ENCODE peak calls at places on chromosomes 4 and X, in five cellular contexts. R is stomach, P is sigmoid colon, K is H1, Z is upper lobe of left lung. B is an unnamed sample. For H3K36me3, the result is how much of the 10 kb centered on the place peaks cover.

GRCh38 chr4:86586160-86586572 is 7.9 kb upstream of the PTPN13 start:
- DNase-seq in R (no peak), P (no peak), K (no peak), Z (no peak), B (no peak)

GRCh38 chr4:186144596-186145569 is 40.4 kb downstream of the FAM149A start:
- DNase-seq in R (peak), P (peak), K (no peak), Z (no peak), B (no peak)

GRCh38 chr4:105624530-105624929 is 72.1 kb downstream of the ARHGEF38 start:
- DNase-seq in R (peak), P (no peak), K (no peak), Z (peak), B (no peak)

GRCh38 chr4:6560416-6561172 is 14.4 kb upstream of the MAN2B2 start:
- DNase-seq in R (no peak), P (no peak), K (no peak), Z (no peak), B (no peak)

GRCh38 chr4:3311489-3312171 is 18.8 kb downstream of the RGS12 start:
- DNase-seq in R (peak), P (no peak), K (no peak), Z (no peak), B (no peak)

GRCh38 chr4:88442636-88443260 is 14.2 kb upstream of the HERC5 start:
- DNase-seq in R (no peak), P (no peak), K (no peak), Z (no peak), B (no peak)

GRCh38 chr4:1192091-1192492 is 19.7 kb upstream of the SPON2 start:
- DNase-seq in R (peak), P (peak), K (no peak), Z (peak), B (peak)

GRCh38 chr4:120850048-120850599 is 72.4 kb downstream of the PRDM5 start:
- DNase-seq in R (no peak), P (no peak), K (no peak), Z (no peak), B (no peak)

GRCh38 chr4:153045111-153045982 is 109.2 kb downstream of the FHDC1 start:
- DNase-seq in R (no peak), P (no peak), K (no peak), Z (no peak), B (no peak)

GRCh38 chr4:23163649-23164436 is 471.1 kb downstream of the GBA3 start:
- DNase-seq in R (no peak), P (no peak), K (no peak), Z (no peak), B (no peak)

GRCh38 chr4:87657525-87657924 is 7.4 kb downstream of the DMP1 start:
- DNase-seq in R (no peak), P (no peak), K (no peak), Z (no peak), B (no peak)

GRCh38 chr4:37594095-37594494 is 92.1 kb downstream of the RELL1 start:
- DNase-seq in R (no peak), P (no peak), K (no peak), Z (no peak), B (no peak)

GRCh38 chr4:152206646-152207435 is 329.1 kb downstream of the FBXW7 start:
- DNase-seq in R (no peak), P (no peak), K (no peak), Z (no peak), B (no peak)

GRCh38 chr4:83569967-83570366 is 34.1 kb downstream of the GPAT3 start:
- DNase-seq in R (no peak), P (no peak), K (no peak), Z (peak), B (no peak)

GRCh38 chr4:63901311-63901710 is 507.9 kb downstream of the TECRL start:
- DNase-seq in R (no peak), P (no peak), K (no peak), Z (no peak), B (no peak)

GRCh38 chrX:129787336-129788055 is 7.7 kb downstream of the SASH3 start:
- DNase-seq in R (no peak), P (peak), K (no peak), Z (no peak), B (no peak)

GRCh38 chrX:97290199-97290598 is 406.5 kb downstream of the RPA4 start:
- DNase-seq in R (no peak), P (no peak), K (peak), Z (no peak), B (no peak)

GRCh38 chr4:88054909-88055308 is 47.5 kb downstream of the PKD2 start:
- DNase-seq in R (peak), P (no peak), K (no peak), Z (no peak), B (peak)

GRCh38 chrX:150982786-150983525 is at the start of gene HMGB3:
- DNase-seq in R (peak), P (peak), K (peak), Z (peak), B (peak)

GRCh38 chr4:90069151-90069550 is 58.0 kb upstream of the CCSER1 start:
- DNase-seq in R (no peak), P (no peak), K (no peak), Z (no peak), B (no peak)

DNA sequence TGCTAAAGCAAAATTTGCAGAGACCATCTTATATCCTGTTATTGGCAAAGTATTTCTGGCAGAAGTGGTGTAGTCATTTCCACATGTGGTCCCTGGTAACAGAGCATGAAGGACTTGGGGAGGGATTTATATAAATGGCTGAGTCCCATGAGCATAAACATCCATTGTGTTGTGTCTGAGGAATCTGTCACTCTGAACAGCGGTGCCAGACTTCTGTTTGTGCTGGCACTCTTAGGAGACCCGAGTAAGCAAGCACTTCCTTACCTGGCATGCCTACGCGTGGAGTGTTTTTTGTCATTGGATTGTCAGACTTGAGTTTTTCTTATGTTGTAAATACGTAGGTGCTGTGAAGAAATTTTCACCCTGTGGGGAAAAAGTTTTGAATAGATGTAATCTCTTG is 285.9 kb downstream of the ARHGAP10 start:
- DNase-seq in R (no peak), P (no peak), K (no peak), Z (no peak), B (no peak)
- H3K36me3 ChIP-seq in R (under half), P (under half), K (under half), Z (under half), B (under half)

DNA sequence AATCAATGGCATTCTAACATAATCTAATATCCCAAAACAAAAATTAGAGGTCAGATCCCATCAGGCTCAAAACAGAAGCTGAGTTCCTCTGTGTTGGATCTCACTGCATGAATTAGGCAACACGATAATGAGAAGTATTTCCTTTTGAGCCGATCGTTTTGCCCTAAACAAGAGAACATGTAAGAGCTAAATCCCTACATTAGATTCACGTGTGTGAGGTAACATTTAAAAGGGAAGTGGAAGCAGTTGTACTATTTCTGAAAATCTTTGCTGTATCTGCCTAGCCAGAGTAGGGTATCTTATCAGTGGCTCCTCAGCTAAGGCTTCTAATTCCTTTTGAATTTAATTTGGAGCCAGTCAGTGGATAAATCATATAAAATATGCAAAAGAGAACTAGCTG is 115.6 kb downstream of the C4orf51 start:
- DNase-seq in R (no peak), P (no peak), K (no peak), Z (no peak), B (no peak)
- TF ChIP-seq POLR2AphosphoS5 in R (no peak), P (no peak), K (no peak), Z (no peak), B (no peak)

GRCh38 chr4:56049428-56050212 is 100.9 kb downstream of the CEP135 start:
- DNase-seq in R (no peak), P (no peak), K (peak), Z (peak), B (no peak)

GRCh38 chr4:56051710-56052075 is 102.9 kb downstream of the CEP135 start:
- DNase-seq in R (no peak), P (no peak), K (no peak), Z (no peak), B (no peak)

GRCh38 chr4:56050584-56050983 is 101.8 kb downstream of the CEP135 start:
- DNase-seq in R (no peak), P (no peak), K (no peak), Z (no peak), B (no peak)

GRCh38 chr4:56051049-56051709 is 102.4 kb downstream of the CEP135 start:
- DNase-seq in R (no peak), P (no peak), K (no peak), Z (no peak), B (no peak)

GRCh38 chr4:56048621-56049427 is 100.1 kb downstream of the CEP135 start:
- DNase-seq in R (peak), P (peak), K (peak), Z (peak), B (no peak)
- TF ChIP-seq CTCF in R (no peak), P (no peak), K (peak), Z (peak), B (peak)

GRCh38 chrX:45771114-45771513 is 570.4 kb upstream of the DIPK2B start:
- DNase-seq in R (peak), P (peak), K (no peak), Z (peak), B (peak)

GRCh38 chrX:45771560-45772340 is 571.1 kb upstream of the DIPK2B start:
- DNase-seq in R (peak), P (no peak), K (no peak), Z (peak), B (no peak)

GRCh38 chrX:45768666-45769065 is 568.0 kb upstream of the DIPK2B start:
- DNase-seq in R (no peak), P (no peak), K (no peak), Z (no peak), B (no peak)

GRCh38 chrX:45767021-45767491 is 566.4 kb upstream of the DIPK2B start:
- DNase-seq in R (no peak), P (no peak), K (no peak), Z (no peak), B (no peak)

GRCh38 chrX:45769919-45770582 is 569.4 kb upstream of the DIPK2B start:
- DNase-seq in R (peak), P (peak), K (no peak), Z (peak), B (no peak)
- H3K36me3 ChIP-seq in R (under half), P (under half), K (under half), Z (under half), B (under half)

DNA sequence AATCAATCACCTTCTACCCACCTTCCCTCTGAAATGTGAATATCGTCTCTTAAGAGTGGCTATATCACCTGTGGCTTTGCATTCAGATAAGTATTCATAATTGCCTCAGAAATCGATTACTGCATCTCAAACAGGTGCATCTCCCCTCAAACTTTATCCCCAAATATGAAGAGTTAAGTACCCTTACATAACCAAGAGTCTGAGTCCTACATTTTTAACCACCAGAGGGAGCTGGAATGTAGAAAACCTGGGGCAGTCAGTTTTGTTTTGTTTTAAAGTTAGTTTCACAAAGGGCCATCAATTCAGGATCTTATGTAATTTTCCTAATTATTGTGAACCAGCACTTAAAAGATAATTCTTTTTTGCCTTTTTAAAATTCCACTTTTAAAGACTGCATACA is 5.7 kb downstream of the TCEANC start:
- DNase-seq in R (no peak), P (no peak), K (no peak), Z (no peak), B (no peak)
- TF ChIP-seq POLR2AphosphoS5 in R (no peak), P (no peak), K (no peak), Z (no peak), B (no peak)

GRCh38 chrX:23626651-23627050 is 40.6 kb upstream of the PRDX4 start:
- DNase-seq in R (no peak), P (no peak), K (no peak), Z (no peak), B (no peak)
- TF ChIP-seq CTCF in R (no peak), P (no peak), K (peak), Z (no peak), B (peak)

GRCh38 chr4:102687373-102687981 is 73.3 kb downstream of the MANBA start:
- DNase-seq in R (no peak), P (no peak), K (no peak), Z (no peak), B (no peak)
- H3K36me3 ChIP-seq in R (under half), P (under half), K (under half), Z (under half), B (under half)

GRCh38 chrX:56788717-56789122 is 59.7 kb downstream of the NBDY start:
- DNase-seq in R (peak), P (peak), K (no peak), Z (peak), B (no peak)
- TF ChIP-seq POLR2AphosphoS5 in R (no peak), P (no peak), K (no peak), Z (no peak), B (no peak)